ENCODE peak calls at places on chromosomes 11 and 22, in six cellular contexts. One of them, this sample, is unnamed. For H3K9me3, the result is how much of the 10 kb centered on the place peaks cover.

GRCh38 chr11:18853086-18853720 is 61.6 kb upstream of the PTPN5 start:
- DNase-seq in tibial nerve: no peak
- DNase-seq in body of pancreas: peak
- DNase-seq in HCT116: peak
- DNase-seq in adrenal gland: no peak
- DNase-seq in right lobe of liver: no peak
- DNase-seq in this sample: no peak

GRCh38 chr11:47106839-47107520 is 69.7 kb downstream of the ARFGAP2 start:
- DNase-seq in adrenal gland: no peak
- DNase-seq in right lobe of liver: no peak
- DNase-seq in tibial nerve: no peak
- DNase-seq in HCT116: no peak
- DNase-seq in body of pancreas: no peak
- DNase-seq in this sample: no peak

GRCh38 chr11:20337526-20338154 is 25.9 kb upstream of the HTATIP2 start:
- DNase-seq in HCT116: peak
- DNase-seq in right lobe of liver: no peak
- DNase-seq in tibial nerve: peak
- DNase-seq in body of pancreas: no peak
- DNase-seq in adrenal gland: no peak
- DNase-seq in this sample: no peak

GRCh38 chr11:126431401-126432064 is 76.0 kb downstream of the ST3GAL4 start:
- DNase-seq in right lobe of liver: no peak
- DNase-seq in adrenal gland: peak
- DNase-seq in tibial nerve: peak
- DNase-seq in body of pancreas: peak
- DNase-seq in HCT116: no peak
- DNase-seq in this sample: no peak

GRCh38 chr11:17734418-17734911 is at the start of gene KCNC1:
- DNase-seq in body of pancreas: peak
- DNase-seq in HCT116: no peak
- DNase-seq in right lobe of liver: no peak
- DNase-seq in adrenal gland: peak
- DNase-seq in tibial nerve: no peak
- DNase-seq in this sample: no peak

GRCh38 chr11:45698777-45699497 is 33.5 kb upstream of the CHST1 start:
- DNase-seq in adrenal gland: no peak
- DNase-seq in tibial nerve: no peak
- DNase-seq in body of pancreas: no peak
- DNase-seq in HCT116: no peak
- DNase-seq in right lobe of liver: no peak
- DNase-seq in this sample: no peak

GRCh38 chr11:121514401-121514981 is 61.7 kb upstream of the SORL1-AS1 start:
- DNase-seq in adrenal gland: no peak
- DNase-seq in tibial nerve: no peak
- DNase-seq in HCT116: no peak
- DNase-seq in right lobe of liver: no peak
- DNase-seq in body of pancreas: no peak
- DNase-seq in this sample: no peak

GRCh38 chr11:128686045-128686741 is 7.7 kb upstream of the FLI1 start:
- DNase-seq in adrenal gland: no peak
- DNase-seq in body of pancreas: no peak
- DNase-seq in right lobe of liver: no peak
- DNase-seq in HCT116: no peak
- DNase-seq in tibial nerve: no peak
- DNase-seq in this sample: no peak

GRCh38 chr22:20983081-20983745 is 1.1 kb downstream of the LZTR1 start:
- DNase-seq in body of pancreas: no peak
- DNase-seq in right lobe of liver: no peak
- DNase-seq in tibial nerve: no peak
- DNase-seq in adrenal gland: no peak
- DNase-seq in HCT116: no peak
- DNase-seq in this sample: no peak

GRCh38 chr22:20980938-20981722 is 967 bp upstream of the LZTR1 start:
- DNase-seq in body of pancreas: no peak
- DNase-seq in tibial nerve: no peak
- DNase-seq in adrenal gland: no peak
- DNase-seq in right lobe of liver: no peak
- DNase-seq in HCT116: no peak
- DNase-seq in this sample: no peak

GRCh38 chr22:20980523-20980922 is 1.6 kb upstream of the LZTR1 start:
- DNase-seq in body of pancreas: no peak
- DNase-seq in tibial nerve: no peak
- DNase-seq in HCT116: no peak
- DNase-seq in adrenal gland: no peak
- DNase-seq in right lobe of liver: no peak
- DNase-seq in this sample: no peak

GRCh38 chr22:20982563-20982882 is 426 bp downstream of the LZTR1 start:
- DNase-seq in tibial nerve: no peak
- DNase-seq in body of pancreas: no peak
- DNase-seq in right lobe of liver: no peak
- DNase-seq in adrenal gland: no peak
- DNase-seq in HCT116: no peak
- DNase-seq in this sample: no peak

GRCh38 chr22:20981787-20982562 is at the start of gene LZTR1:
- DNase-seq in HCT116: peak
- DNase-seq in tibial nerve: peak
- DNase-seq in body of pancreas: peak
- DNase-seq in adrenal gland: peak
- DNase-seq in right lobe of liver: peak
- DNase-seq in this sample: peak
- TF ChIP-seq POLR2A in HCT116: peak
- TF ChIP-seq POLR2A in tibial nerve: peak
- TF ChIP-seq POLR2A in body of pancreas: peak
- TF ChIP-seq POLR2A in adrenal gland: peak
- TF ChIP-seq POLR2A in right lobe of liver: peak
- TF ChIP-seq POLR2A in this sample: peak

GRCh38 chr22:47390026-47390970 is 627.8 kb downstream of the TBC1D22A start:
- DNase-seq in right lobe of liver: peak
- DNase-seq in HCT116: no peak
- DNase-seq in adrenal gland: no peak
- DNase-seq in tibial nerve: no peak
- DNase-seq in body of pancreas: no peak
- DNase-seq in this sample: no peak

GRCh38 chr22:47386812-47387510 is 624.5 kb downstream of the TBC1D22A start:
- DNase-seq in right lobe of liver: peak
- DNase-seq in adrenal gland: no peak
- DNase-seq in body of pancreas: no peak
- DNase-seq in tibial nerve: no peak
- DNase-seq in HCT116: no peak
- DNase-seq in this sample: no peak

GRCh38 chr22:47388778-47389177 is 626.3 kb downstream of the TBC1D22A start:
- DNase-seq in tibial nerve: no peak
- DNase-seq in body of pancreas: no peak
- DNase-seq in right lobe of liver: peak
- DNase-seq in adrenal gland: no peak
- DNase-seq in HCT116: no peak
- DNase-seq in this sample: no peak

GRCh38 chr22:47389201-47389600 is 626.8 kb downstream of the TBC1D22A start:
- DNase-seq in tibial nerve: no peak
- DNase-seq in adrenal gland: no peak
- DNase-seq in HCT116: no peak
- DNase-seq in right lobe of liver: peak
- DNase-seq in body of pancreas: no peak
- DNase-seq in this sample: no peak

GRCh38 chr22:47388331-47388730 is 625.9 kb downstream of the TBC1D22A start:
- DNase-seq in right lobe of liver: no peak
- DNase-seq in adrenal gland: no peak
- DNase-seq in HCT116: no peak
- DNase-seq in tibial nerve: no peak
- DNase-seq in body of pancreas: no peak
- DNase-seq in this sample: no peak
- H3K9me3 ChIP-seq in right lobe of liver: under half
- H3K9me3 ChIP-seq in adrenal gland: under half
- H3K9me3 ChIP-seq in HCT116: under half
- H3K9me3 ChIP-seq in tibial nerve: under half
- H3K9me3 ChIP-seq in body of pancreas: under half
- H3K9me3 ChIP-seq in this sample: under half

GRCh38 chr11:67491276-67492068 is 8.6 kb downstream of the AIP start:
- DNase-seq in tibial nerve: no peak
- DNase-seq in body of pancreas: no peak
- DNase-seq in adrenal gland: no peak
- DNase-seq in right lobe of liver: peak
- DNase-seq in HCT116: no peak
- DNase-seq in this sample: no peak
- H3K27ac ChIP-seq in tibial nerve: peak
- H3K27ac ChIP-seq in body of pancreas: no peak
- H3K27ac ChIP-seq in adrenal gland: no peak
- H3K27ac ChIP-seq in right lobe of liver: no peak
- H3K27ac ChIP-seq in HCT116: no peak
- H3K27ac ChIP-seq in this sample: no peak

GRCh38 chr22:25492950-25493790 is 71.3 kb upstream of the GRK3 start:
- DNase-seq in body of pancreas: peak
- DNase-seq in tibial nerve: no peak
- DNase-seq in adrenal gland: no peak
- DNase-seq in HCT116: no peak
- DNase-seq in right lobe of liver: no peak
- DNase-seq in this sample: no peak

GRCh38 chr22:25490869-25491268 is 73.6 kb upstream of the GRK3 start:
- DNase-seq in body of pancreas: no peak
- DNase-seq in HCT116: no peak
- DNase-seq in adrenal gland: no peak
- DNase-seq in right lobe of liver: no peak
- DNase-seq in tibial nerve: no peak
- DNase-seq in this sample: no peak

GRCh38 chr22:25493794-25494193 is 70.7 kb upstream of the GRK3 start:
- DNase-seq in tibial nerve: no peak
- DNase-seq in HCT116: no peak
- DNase-seq in body of pancreas: no peak
- DNase-seq in right lobe of liver: no peak
- DNase-seq in adrenal gland: no peak
- DNase-seq in this sample: no peak

GRCh38 chr22:25489947-25490346 is 74.5 kb upstream of the GRK3 start:
- DNase-seq in right lobe of liver: no peak
- DNase-seq in HCT116: no peak
- DNase-seq in tibial nerve: no peak
- DNase-seq in body of pancreas: no peak
- DNase-seq in adrenal gland: no peak
- DNase-seq in this sample: no peak

GRCh38 chr22:25492162-25492561 is 72.3 kb upstream of the GRK3 start:
- DNase-seq in right lobe of liver: no peak
- DNase-seq in body of pancreas: no peak
- DNase-seq in adrenal gland: no peak
- DNase-seq in HCT116: no peak
- DNase-seq in tibial nerve: no peak
- DNase-seq in this sample: no peak
- TF ChIP-seq POLR2A in right lobe of liver: no peak
- TF ChIP-seq POLR2A in body of pancreas: no peak
- TF ChIP-seq POLR2A in adrenal gland: no peak
- TF ChIP-seq POLR2A in HCT116: no peak
- TF ChIP-seq POLR2A in tibial nerve: no peak
- TF ChIP-seq POLR2A in this sample: no peak

DNA sequence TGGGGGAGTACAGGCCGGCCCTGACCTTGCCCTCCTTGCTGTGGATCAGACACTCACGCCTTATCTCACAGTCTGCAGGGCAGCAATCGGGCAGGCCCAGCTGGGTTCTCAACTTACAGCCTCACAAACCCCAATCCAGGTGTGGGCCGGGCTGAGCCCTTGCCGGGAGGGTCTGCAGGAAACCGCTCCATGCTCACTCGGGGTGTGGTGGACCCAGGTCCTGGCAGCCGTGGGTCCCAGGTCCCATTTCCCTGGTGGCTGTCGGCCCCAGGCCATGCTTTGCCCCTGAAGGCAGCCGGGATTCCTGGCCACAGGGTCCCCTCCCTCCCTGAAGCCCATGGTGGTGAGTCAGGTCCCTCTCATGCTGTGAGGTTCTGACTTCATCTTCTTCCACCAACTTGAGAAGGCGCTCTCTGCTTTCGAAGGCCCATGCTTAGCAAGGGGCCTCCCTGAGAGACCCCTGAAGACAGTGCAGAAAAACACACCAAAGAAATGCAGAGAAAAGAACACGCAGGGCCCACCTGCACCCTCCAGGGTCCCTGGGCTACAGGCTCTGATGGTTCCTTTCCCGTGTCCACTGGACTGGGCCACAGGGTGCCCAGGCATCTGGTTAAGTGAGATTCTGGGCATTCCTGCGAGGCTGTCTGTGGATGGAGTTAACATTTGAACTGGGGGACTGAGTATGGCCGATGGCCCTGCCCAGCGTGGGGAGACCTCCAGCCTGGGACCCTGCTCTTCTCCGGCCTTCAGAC is 588.2 kb downstream of the BRD1 start:
- DNase-seq in HCT116: no peak
- DNase-seq in right lobe of liver: no peak
- DNase-seq in body of pancreas: no peak
- DNase-seq in adrenal gland: no peak
- DNase-seq in tibial nerve: no peak
- DNase-seq in this sample: no peak
- H3K9me3 ChIP-seq in HCT116: under half
- H3K9me3 ChIP-seq in right lobe of liver: under half
- H3K9me3 ChIP-seq in body of pancreas: under half
- H3K9me3 ChIP-seq in adrenal gland: under half
- H3K9me3 ChIP-seq in tibial nerve: under half
- H3K9me3 ChIP-seq in this sample: under half

DNA sequence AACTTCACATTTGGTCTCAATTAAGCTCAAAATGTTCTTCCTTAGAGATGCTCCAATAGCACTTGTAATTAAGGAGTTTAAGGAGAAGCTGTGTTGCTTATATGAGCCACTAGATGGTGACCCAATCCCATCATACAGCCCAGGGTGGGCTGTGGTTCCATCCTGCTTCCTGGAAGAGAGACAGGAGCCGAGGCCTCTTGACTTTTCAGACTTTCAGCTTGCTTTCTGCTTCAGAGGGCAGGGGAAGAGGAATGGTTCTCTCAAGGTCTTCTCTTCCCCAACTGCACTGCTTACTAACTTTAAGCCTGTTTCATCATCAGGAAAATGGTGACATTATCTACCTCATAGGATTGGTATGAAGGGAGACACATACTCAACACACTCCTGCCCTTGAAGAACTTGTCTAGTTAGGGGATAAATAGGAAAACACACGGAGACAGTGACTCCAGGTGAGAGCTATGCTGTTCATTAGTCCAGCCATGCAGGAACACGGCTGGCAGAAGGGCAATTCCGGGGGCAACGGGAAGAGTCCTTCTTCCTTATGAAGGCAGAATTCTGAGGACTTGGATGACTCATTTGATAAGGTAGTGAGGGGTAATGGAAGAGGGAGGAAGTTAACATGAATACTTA is 20.1 kb downstream of the TMEM218 start:
- DNase-seq in right lobe of liver: no peak
- DNase-seq in body of pancreas: peak
- DNase-seq in adrenal gland: no peak
- DNase-seq in tibial nerve: no peak
- DNase-seq in HCT116: no peak
- DNase-seq in this sample: no peak
- H3K27ac ChIP-seq in right lobe of liver: no peak
- H3K27ac ChIP-seq in body of pancreas: no peak
- H3K27ac ChIP-seq in adrenal gland: peak
- H3K27ac ChIP-seq in tibial nerve: peak
- H3K27ac ChIP-seq in HCT116: no peak
- H3K27ac ChIP-seq in this sample: no peak

GRCh38 chr11:62546244-62546936 is at the start of gene AHNAK:
- DNase-seq in right lobe of liver: peak
- DNase-seq in HCT116: no peak
- DNase-seq in tibial nerve: peak
- DNase-seq in body of pancreas: peak
- DNase-seq in adrenal gland: peak
- DNase-seq in this sample: peak
- TF ChIP-seq POLR2A in right lobe of liver: peak
- TF ChIP-seq POLR2A in HCT116: peak
- TF ChIP-seq POLR2A in tibial nerve: peak
- TF ChIP-seq POLR2A in body of pancreas: peak
- TF ChIP-seq POLR2A in adrenal gland: peak
- TF ChIP-seq POLR2A in this sample: peak

This sample was measured in Peyer's patch.